ENCODE peak calls at places on chromosomes 16 and 17, in nine cellular contexts. R is endodermal cell, O is AG09309, U is WTC11, K is neural crest cell, A is cardiac muscle cell, T is glutamatergic neuron, N is CD14-positive monocyte, P is omental fat pad. F is an unnamed sample.

GRCh38 chr17:66826856-66827255 is 8.1 kb upstream of the CACNG5 start:
- DNase-seq in R (no peak), O (no peak), U (no peak), K (no peak), A (no peak), T (no peak), N (no peak), P (no peak), F (no peak)

GRCh38 chr17:79909121-79909520 is 69.9 kb upstream of the CBX4 start:
- DNase-seq in R (no peak), O (no peak), U (no peak), K (no peak), A (no peak), T (no peak), N (no peak), P (no peak), F (no peak)

GRCh38 chr17:75505640-75506039 is 9.7 kb downstream of the CASKIN2 start:
- DNase-seq in R (no peak), O (no peak), U (no peak), K (no peak), A (no peak), T (no peak), N (no peak), P (no peak), F (no peak)

GRCh38 chr17:55690105-55690508 is 32.6 kb downstream of the TMEM100 start:
- DNase-seq in R (no peak), O (no peak), U (no peak), K (no peak), A (peak), T (no peak), N (no peak), P (no peak), F (no peak)

GRCh38 chr16:87149051-87149450 is 168.1 kb downstream of the C16orf95 start:
- DNase-seq in R (no peak), O (no peak), U (no peak), K (no peak), A (no peak), T (no peak), N (no peak), P (no peak), F (no peak)

GRCh38 chr17:31926100-31926729 is 10.6 kb upstream of the SUZ12 start:
- DNase-seq in R (peak), O (no peak), U (no peak), K (no peak), A (no peak), T (no peak), N (no peak), P (no peak), F (no peak)

GRCh38 chr17:77572851-77573250 is 385.7 kb upstream of the TNRC6C start:
- DNase-seq in R (peak), O (no peak), U (no peak), K (no peak), A (no peak), T (no peak), N (no peak), P (no peak), F (no peak)

GRCh38 chr17:75270218-75270965 is 639 bp downstream of the MIF4GD start:
- DNase-seq in R (peak), O (no peak), U (peak), K (peak), A (peak), T (peak), N (peak), P (peak), F (no peak)

GRCh38 chr17:8905256-8905778 is 37.8 kb upstream of the PIK3R6 start:
- DNase-seq in R (peak), O (no peak), U (no peak), K (no peak), A (no peak), T (no peak), N (peak), P (no peak), F (no peak)

GRCh38 chr16:67935096-67935401 is 1.6 kb downstream of the PSMB10 start:
- DNase-seq in R (no peak), O (no peak), U (no peak), K (no peak), A (no peak), T (no peak), N (peak), P (no peak), F (no peak)

GRCh38 chr17:14622622-14623101 is 321.8 kb downstream of the HS3ST3B1 start:
- DNase-seq in R (no peak), O (peak), U (no peak), K (no peak), A (no peak), T (no peak), N (no peak), P (no peak), F (no peak)

GRCh38 chr16:52229471-52229870 is 317.5 kb downstream of the TOX3 start:
- DNase-seq in R (no peak), O (no peak), U (no peak), K (no peak), A (no peak), T (no peak), N (no peak), P (no peak), F (no peak)

GRCh38 chr17:37710344-37710886 is 34.4 kb downstream of the HNF1B start:
- DNase-seq in R (peak), O (no peak), U (peak), K (peak), A (peak), T (peak), N (peak), P (no peak), F (no peak)

GRCh38 chr16:87628940-87629339 is 26.6 kb downstream of the JPH3 start:
- DNase-seq in R (no peak), O (peak), U (no peak), K (no peak), A (peak), T (no peak), N (no peak), P (no peak), F (no peak)

GRCh38 chr16:87076950-87077749 is 240.0 kb downstream of the C16orf95 start:
- DNase-seq in R (peak), O (no peak), U (peak), K (peak), A (peak), T (peak), N (no peak), P (no peak), F (no peak)

GRCh38 chr17:48578616-48579560 is 738 bp upstream of the HOXB4 start:
- DNase-seq in R (peak), O (no peak), U (no peak), K (no peak), A (no peak), T (no peak), N (no peak), P (no peak), F (peak)

GRCh38 chr16:48099455-48099854 is 56.3 kb downstream of the ABCC12 start:
- DNase-seq in R (peak), O (no peak), U (peak), K (no peak), A (peak), T (no peak), N (no peak), P (no peak), F (no peak)

GRCh38 chr17:73471924-73472323 is 160.1 kb upstream of the CDC42EP4 start:
- DNase-seq in R (no peak), O (no peak), U (no peak), K (no peak), A (no peak), T (no peak), N (no peak), P (no peak), F (no peak)

DNA sequence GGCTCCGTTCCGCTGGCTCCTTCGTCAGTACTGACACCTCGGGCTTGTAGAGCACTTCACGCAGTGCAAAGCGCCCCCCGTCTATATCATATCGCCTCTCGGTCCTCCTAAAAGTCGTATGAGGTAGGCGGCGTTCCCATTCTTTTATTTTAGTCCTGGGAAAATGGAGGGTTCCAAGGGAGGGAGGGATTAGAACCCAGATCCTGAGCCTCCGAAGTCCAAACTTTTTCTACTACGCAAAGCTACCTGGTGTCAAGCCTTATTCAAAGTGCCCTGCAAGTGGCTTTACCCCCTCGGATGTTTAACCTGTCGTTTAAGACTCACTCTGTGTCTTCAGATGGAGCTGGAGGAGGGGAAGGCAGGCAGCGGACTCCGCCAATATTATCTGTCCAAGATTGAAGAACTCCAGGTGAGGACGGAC is 348 bp upstream of the FTSJ3 start:
- DNase-seq in R (no peak), O (no peak), U (no peak), K (no peak), A (no peak), T (no peak), N (no peak), P (no peak), F (no peak)
- TF ChIP-seq CTCF in R (peak), O (no peak), U (no peak), K (no peak), A (no peak), T (no peak), N (no peak), P (no peak), F (no peak)

DNA sequence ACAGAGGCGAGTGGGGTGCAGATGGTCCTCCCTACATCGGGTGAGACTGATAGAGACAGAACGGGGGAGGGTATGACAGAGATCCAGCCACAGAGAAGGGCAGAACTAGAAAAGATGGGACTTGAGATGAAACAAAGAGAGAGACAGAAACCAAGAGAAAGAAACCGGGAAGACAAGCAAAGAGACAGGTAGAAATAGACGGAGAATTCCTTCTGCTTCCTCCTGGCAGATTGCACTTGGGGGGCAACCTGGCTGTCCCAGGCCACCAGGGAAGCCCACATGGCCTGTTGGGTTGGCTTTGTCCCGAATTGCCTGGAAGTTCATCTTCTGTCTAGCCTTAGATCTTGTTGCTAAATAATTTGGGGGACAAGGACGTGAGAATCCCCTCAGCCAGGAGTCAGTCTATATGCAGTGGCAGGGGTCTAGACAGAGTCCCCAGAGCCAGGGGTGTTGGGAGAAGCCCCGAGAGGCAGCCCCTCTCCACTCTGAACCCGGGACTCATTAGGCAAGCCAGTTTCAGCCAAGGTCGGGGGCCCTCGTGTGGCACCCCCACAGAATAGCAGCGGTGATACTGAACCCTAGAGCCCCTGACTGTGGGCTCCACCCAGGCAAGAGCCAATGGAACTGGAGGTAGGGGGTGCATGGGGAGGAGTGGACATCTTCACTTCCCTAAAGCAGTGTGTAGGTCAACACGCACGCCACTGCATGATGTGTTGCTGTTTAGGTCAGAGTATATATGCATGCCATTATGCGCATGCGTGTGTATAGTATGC is 626 bp upstream of the TSPOAP1 start:
- DNase-seq in R (no peak), O (no peak), U (peak), K (no peak), A (no peak), T (peak), N (peak), P (no peak), F (peak)
- TF ChIP-seq CTCF in R (peak), O (peak), U (peak), K (no peak), A (peak), T (peak), N (peak), P (no peak), F (no peak)

GRCh38 chr17:50575581-50576210 is 15.2 kb downstream of the CACNA1G start:
- DNase-seq in R (no peak), O (no peak), U (peak), K (no peak), A (no peak), T (no peak), N (no peak), P (no peak), F (no peak)
- TF ChIP-seq CTCF in R (peak), O (peak), U (no peak), K (no peak), A (no peak), T (no peak), N (no peak), P (no peak), F (no peak)

GRCh38 chr17:67867591-67867990 is 42.3 kb downstream of the BPTF start:
- DNase-seq in R (no peak), O (no peak), U (no peak), K (no peak), A (no peak), T (no peak), N (no peak), P (no peak), F (no peak)

GRCh38 chr17:67863624-67864247 is 38.4 kb downstream of the BPTF start:
- DNase-seq in R (no peak), O (no peak), U (no peak), K (no peak), A (no peak), T (no peak), N (no peak), P (no peak), F (no peak)

GRCh38 chr17:67868176-67868575 is 42.9 kb downstream of the BPTF start:
- DNase-seq in R (no peak), O (no peak), U (no peak), K (no peak), A (no peak), T (no peak), N (no peak), P (no peak), F (no peak)

GRCh38 chr17:67865438-67865837 is 40.1 kb downstream of the BPTF start:
- DNase-seq in R (no peak), O (no peak), U (no peak), K (no peak), A (no peak), T (no peak), N (no peak), P (no peak), F (no peak)

GRCh38 chr17:67862614-67863217 is 37.4 kb downstream of the BPTF start:
- DNase-seq in R (no peak), O (no peak), U (no peak), K (no peak), A (no peak), T (no peak), N (no peak), P (no peak), F (no peak)
- TF ChIP-seq CTCF in R (peak), O (no peak), U (no peak), K (peak), A (peak), T (no peak), N (no peak), P (no peak), F (no peak)

GRCh38 chr17:29241015-29241963 is 5.4 kb upstream of the CRYBA1 start:
- DNase-seq in R (peak), O (peak), U (peak), K (peak), A (peak), T (no peak), N (peak), P (no peak), F (no peak)
- TF ChIP-seq CTCF in R (peak), O (peak), U (no peak), K (no peak), A (no peak), T (no peak), N (no peak), P (no peak), F (no peak)

DNA sequence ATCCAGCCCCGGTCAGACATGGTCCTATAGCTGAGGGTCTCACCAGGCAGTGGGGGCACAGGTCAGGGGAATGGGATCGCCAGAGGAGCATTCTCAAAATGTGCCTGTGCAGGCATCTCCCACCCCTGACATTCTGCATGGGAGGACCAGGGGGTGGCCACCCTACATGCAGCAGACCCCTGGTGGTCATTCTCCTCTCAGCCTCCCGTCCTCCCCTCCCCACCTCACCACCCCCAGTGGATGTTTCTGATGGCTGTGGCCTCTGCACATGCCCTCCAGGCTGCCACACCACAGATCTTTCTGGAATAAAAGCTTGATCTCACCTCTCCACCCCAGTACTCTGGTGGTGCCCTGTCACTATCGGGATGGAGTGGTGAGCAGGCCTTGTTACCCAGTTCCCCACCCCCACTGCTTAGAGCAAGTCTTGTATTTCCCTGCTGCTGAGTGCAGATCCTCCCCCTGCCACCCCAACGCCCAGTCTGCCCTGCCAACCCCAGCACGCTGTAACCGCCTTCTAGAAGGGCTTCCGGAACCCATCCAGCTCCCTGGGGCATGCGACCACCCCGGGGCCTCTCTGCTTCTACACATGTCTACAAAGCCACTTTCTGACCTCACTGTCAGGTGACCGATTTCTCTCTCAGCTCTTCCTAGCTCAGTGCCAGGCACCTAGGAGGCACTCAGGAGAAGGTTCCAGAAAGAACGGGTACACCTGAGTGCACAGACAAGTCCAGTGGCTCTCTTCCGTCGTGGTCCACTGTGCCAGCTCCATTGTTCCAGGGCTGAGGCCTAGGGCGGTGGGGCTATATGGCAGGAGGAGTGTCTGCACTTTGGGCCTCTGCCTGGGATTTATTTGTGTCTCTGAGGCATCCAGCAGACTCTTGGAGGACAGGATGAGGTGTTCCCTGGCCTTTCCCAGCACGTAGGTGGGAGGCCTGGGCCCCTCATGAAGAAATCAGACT is 9.3 kb downstream of the TBC1D24 start:
- DNase-seq in R (no peak), O (no peak), U (no peak), K (no peak), A (no peak), T (no peak), N (peak), P (no peak), F (no peak)
- TF ChIP-seq CTCF in R (peak), O (no peak), U (no peak), K (no peak), A (no peak), T (no peak), N (no peak), P (no peak), F (no peak)